ENCODE peak calls at places on chromosome 11, in eight cellular contexts. G, R, K, X, N, S, M and J are unnamed samples.

GRCh38 chr11:26960265-26960664 is 33.6 kb upstream of the FIBIN start:
- DNase-seq in X (no peak), K (no peak), N (no peak), M (no peak), R (peak), G (no peak), S (peak), J (no peak)

GRCh38 chr11:2570841-2571597 is 126.2 kb downstream of the KCNQ1 start:
- DNase-seq in K (peak), X (peak), S (no peak), G (no peak), R (no peak), N (no peak), M (no peak), J (no peak)

GRCh38 chr11:24516658-24517057 is 19.8 kb downstream of the LUZP2 start:
- DNase-seq in N (no peak), S (no peak), K (no peak), R (no peak), G (no peak), M (no peak), X (no peak), J (no peak)

GRCh38 chr11:122863704-122864326 is 18.7 kb upstream of the JHY start:
- DNase-seq in K (no peak), M (no peak), R (peak), N (no peak), G (peak), X (no peak), S (peak), J (no peak)

GRCh38 chr11:7046474-7046873 is 26.2 kb downstream of the NLRP14 start:
- DNase-seq in X (no peak), S (peak), N (no peak), G (no peak), M (no peak), R (peak), K (no peak), J (peak)

GRCh38 chr11:126440792-126441514 is 85.5 kb downstream of the ST3GAL4 start:
- DNase-seq in R (peak), X (peak), K (peak), G (peak), N (peak), S (peak), M (peak), J (no peak)

GRCh38 chr11:121672630-121673487 is 220.1 kb upstream of the SORL1-AS1 start:
- DNase-seq in N (no peak), G (peak), M (no peak), S (no peak), K (no peak), R (peak), X (peak), J (no peak)

GRCh38 chr11:1759151-1759850 is 4.4 kb downstream of the CTSD start:
- DNase-seq in K (peak), N (no peak), R (no peak), G (peak), M (no peak), X (no peak), S (no peak), J (no peak)

GRCh38 chr11:102780491-102780918 is at the start of gene MMP10:
- DNase-seq in N (no peak), R (peak), K (no peak), G (no peak), S (peak), M (no peak), X (no peak), J (no peak)

GRCh38 chr11:77196961-77197360 is 68.9 kb downstream of the MYO7A start:
- DNase-seq in G (no peak), N (no peak), X (peak), R (no peak), K (peak), S (no peak), M (no peak), J (no peak)

GRCh38 chr11:3011891-3012885 is 20.1 kb upstream of the NAP1L4 start:
- DNase-seq in R (no peak), M (no peak), S (no peak), X (no peak), K (peak), N (no peak), G (no peak), J (no peak)

GRCh38 chr11:46144741-46145140 is 23.5 kb upstream of the PHF21A start:
- DNase-seq in K (no peak), M (no peak), S (no peak), N (no peak), G (peak), X (no peak), R (no peak), J (no peak)

GRCh38 chr11:65432686-65433582 is 10.3 kb downstream of the NEAT1 start:
- DNase-seq in X (no peak), R (peak), K (no peak), G (no peak), S (peak), N (no peak), M (no peak), J (no peak)

GRCh38 chr11:65434667-65435179 is 12.1 kb downstream of the NEAT1 start:
- DNase-seq in X (peak), G (peak), M (no peak), N (no peak), R (peak), K (no peak), S (peak), J (no peak)

GRCh38 chr11:65435330-65435931 is 12.8 kb downstream of the NEAT1 start:
- DNase-seq in M (peak), S (peak), X (peak), N (no peak), R (peak), G (peak), K (no peak), J (no peak)

GRCh38 chr11:65433657-65434056 is 11.1 kb downstream of the NEAT1 start:
- DNase-seq in G (peak), K (no peak), S (no peak), M (no peak), X (peak), R (peak), N (no peak), J (no peak)

GRCh38 chr11:65434057-65434666 is 11.6 kb downstream of the NEAT1 start:
- DNase-seq in G (peak), M (no peak), X (peak), N (no peak), S (peak), K (no peak), R (peak), J (no peak)
- H3K4me3 ChIP-seq in G (peak), M (no peak), X (no peak), N (no peak), S (no peak), K (no peak), R (peak), J (peak)

GRCh38 chr11:86152901-86153300 is 84.0 kb upstream of the PICALM start:
- DNase-seq in G (no peak), M (no peak), R (no peak), N (no peak), K (no peak), S (no peak), X (no peak), J (no peak)

GRCh38 chr11:86152006-86152862 is 83.3 kb upstream of the PICALM start:
- DNase-seq in G (no peak), X (no peak), S (peak), R (peak), N (no peak), K (no peak), M (no peak), J (no peak)

GRCh38 chr11:86149813-86150212 is 80.9 kb upstream of the PICALM start:
- DNase-seq in X (no peak), M (no peak), N (no peak), S (no peak), G (no peak), R (no peak), K (no peak), J (no peak)

GRCh38 chr11:86150826-86151187 is 81.9 kb upstream of the PICALM start:
- DNase-seq in X (no peak), K (no peak), G (no peak), R (peak), N (no peak), S (no peak), M (no peak), J (no peak)

GRCh38 chr11:86151188-86152005 is 82.5 kb upstream of the PICALM start:
- DNase-seq in R (peak), N (no peak), S (peak), X (peak), K (peak), M (no peak), G (no peak), J (no peak)
- H3K4me3 ChIP-seq in R (no peak), N (no peak), S (no peak), X (no peak), K (no peak), M (no peak), G (no peak), J (no peak)

GRCh38 chr11:61549662-61550568 is 31.0 kb downstream of the SYT7 start:
- DNase-seq in X (no peak), M (no peak), K (no peak), N (no peak), R (no peak), S (no peak), G (no peak), J (no peak)

GRCh38 chr11:61550665-61551227 is 30.1 kb downstream of the SYT7 start:
- DNase-seq in N (no peak), R (no peak), S (no peak), K (no peak), M (no peak), X (no peak), G (no peak), J (no peak)

GRCh38 chr11:61552108-61552635 is 28.7 kb downstream of the SYT7 start:
- DNase-seq in N (no peak), S (no peak), R (no peak), G (no peak), M (no peak), K (no peak), X (no peak), J (no peak)

GRCh38 chr11:61553373-61554171 is 27.3 kb downstream of the SYT7 start:
- DNase-seq in R (no peak), M (no peak), K (no peak), G (peak), X (no peak), N (no peak), S (no peak), J (no peak)

GRCh38 chr11:61551630-61552029 is 29.2 kb downstream of the SYT7 start:
- DNase-seq in N (no peak), X (no peak), K (peak), R (peak), G (peak), M (no peak), S (no peak), J (no peak)
- H3K4me3 ChIP-seq in N (no peak), X (no peak), K (no peak), R (no peak), G (no peak), M (no peak), S (no peak), J (no peak)

GRCh38 chr11:133953571-133953970 is 3.2 kb downstream of the IGSF9B start:
- DNase-seq in R (no peak), M (no peak), X (no peak), G (no peak), N (no peak), K (no peak), S (no peak), J (no peak)
- H3K4me3 ChIP-seq in R (no peak), M (no peak), X (no peak), G (no peak), N (no peak), K (no peak), S (no peak), J (no peak)

GRCh38 chr11:86558841-86559240 is 113.6 kb downstream of the ME3 start:
- DNase-seq in X (no peak), S (no peak), K (no peak), N (no peak), R (no peak), G (no peak), M (no peak), J (no peak)

GRCh38 chr11:86558219-86558618 is 114.2 kb downstream of the ME3 start:
- DNase-seq in N (no peak), K (no peak), M (no peak), S (peak), X (no peak), G (no peak), R (peak), J (no peak)

GRCh38 chr11:86559311-86559945 is 113.0 kb downstream of the ME3 start:
- DNase-seq in N (no peak), R (peak), G (peak), X (peak), S (peak), M (no peak), K (no peak), J (peak)
- H3K4me3 ChIP-seq in N (no peak), R (no peak), G (no peak), X (no peak), S (no peak), M (no peak), K (no peak), J (no peak)

GRCh38 chr11:72333657-72334056 is 89.7 kb upstream of the PHOX2A start:
- DNase-seq in R (no peak), X (no peak), S (no peak), M (peak), K (no peak), N (no peak), G (peak), J (no peak)

GRCh38 chr11:72331761-72332160 is 87.8 kb upstream of the PHOX2A start:
- DNase-seq in K (no peak), G (no peak), X (no peak), S (no peak), M (no peak), R (no peak), N (no peak), J (no peak)

GRCh38 chr11:72338266-72338665 is 94.3 kb upstream of the PHOX2A start:
- DNase-seq in S (no peak), M (no peak), G (no peak), N (no peak), X (no peak), K (no peak), R (no peak), J (no peak)

GRCh38 chr11:72336163-72336562 is 92.2 kb upstream of the PHOX2A start:
- DNase-seq in M (no peak), G (no peak), N (no peak), K (no peak), X (no peak), R (no peak), S (no peak), J (no peak)

GRCh38 chr11:72334651-72335050 is 90.7 kb upstream of the PHOX2A start:
- DNase-seq in S (no peak), M (no peak), K (no peak), X (no peak), R (no peak), N (no peak), G (no peak), J (no peak)
- H3K4me3 ChIP-seq in S (no peak), M (no peak), K (no peak), X (no peak), R (no peak), N (no peak), G (no peak), J (no peak)

GRCh38 chr11:64253043-64253442 is 1.7 kb downstream of the PLCB3 start:
- DNase-seq in M (no peak), K (no peak), G (no peak), S (no peak), X (no peak), R (no peak), N (no peak), J (no peak)
- H3K4me3 ChIP-seq in M (no peak), K (no peak), G (peak), S (no peak), X (no peak), R (peak), N (no peak), J (peak)

DNA sequence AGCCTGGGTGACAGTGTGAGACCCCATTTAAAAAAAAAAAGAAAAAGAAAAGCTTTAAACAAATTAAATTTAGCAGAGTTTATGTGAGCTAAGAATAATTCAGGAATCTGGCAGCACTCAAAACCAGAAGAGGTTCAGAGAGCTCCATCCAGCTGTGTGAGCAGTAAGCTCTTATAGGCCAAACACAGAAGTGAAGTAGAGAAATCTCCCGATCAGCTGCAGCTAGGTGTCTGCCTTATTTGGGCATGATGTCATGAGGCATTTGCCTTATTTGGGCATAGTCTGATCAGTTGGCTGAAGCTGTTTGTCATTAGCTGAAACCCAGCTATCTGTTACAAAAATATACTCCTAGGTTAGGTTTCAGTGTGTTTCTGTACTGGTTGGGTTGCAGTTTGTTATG is 8.2 kb downstream of the MS4A15 start:
- DNase-seq in X (no peak), R (no peak), M (no peak), N (no peak), G (no peak), K (no peak), S (no peak), J (no peak)
- H3K4me3 ChIP-seq in X (no peak), R (no peak), M (no peak), N (no peak), G (no peak), K (no peak), S (no peak), J (no peak)

GRCh38 chr11:34182921-34183685 is 77.7 kb downstream of the NAT10 start:
- DNase-seq in G (no peak), R (no peak), M (no peak), K (peak), N (no peak), X (no peak), S (no peak), J (no peak)
- H3K4me3 ChIP-seq in G (no peak), R (no peak), M (no peak), K (no peak), N (no peak), X (no peak), S (no peak), J (no peak)

GRCh38 chr11:202490-202889 is 4.7 kb downstream of the BET1L start:
- DNase-seq in N (no peak), S (no peak), X (no peak), M (no peak), K (peak), R (no peak), G (no peak), J (no peak)

GRCh38 chr11:200224-201003 is 6.8 kb downstream of the BET1L start:
- DNase-seq in K (peak), M (no peak), R (no peak), G (peak), X (no peak), N (no peak), S (no peak), J (no peak)

GRCh38 chr11:203056-203944 is 3.9 kb downstream of the BET1L start:
- DNase-seq in M (no peak), X (no peak), S (no peak), K (peak), R (no peak), G (peak), N (no peak), J (no peak)

GRCh38 chr11:203945-204586 is 3.1 kb downstream of the BET1L start:
- DNase-seq in R (no peak), K (peak), N (no peak), S (no peak), X (peak), M (no peak), G (peak), J (no peak)

GRCh38 chr11:201936-202335 is 5.3 kb downstream of the BET1L start:
- DNase-seq in G (peak), S (no peak), N (no peak), X (no peak), K (peak), M (no peak), R (no peak), J (no peak)
- H3K4me3 ChIP-seq in G (no peak), S (no peak), N (no peak), X (no peak), K (no peak), M (no peak), R (no peak), J (no peak)